ENCODE peak calls at places on chromosomes 7 and 10, in four cellular contexts. Z is AG08396, R is GM04503, T is dorsolateral prefrontal cortex. V is an unnamed sample.
A peak's percentile ranks its signal among the peaks of the same experiment; 100 is the strongest.

GRCh38 chr10:126133906-126134703 is 237.7 kb downstream of the FANK1 start:
- DNase-seq in R (peak; percentile 90), T (no peak), Z (peak; percentile 63), V (no peak)

GRCh38 chr7:17660116-17660515 is 280.2 kb downstream of the SNX13 start:
- DNase-seq in R (peak; percentile 68), T (no peak), Z (no peak), V (no peak)

GRCh38 chr10:1370298-1370697 is 314.1 kb downstream of the WDR37 start:
- DNase-seq in Z (no peak), T (no peak), R (no peak), V (no peak)

GRCh38 chr7:139362302-139362701 is 2.6 kb downstream of the LUC7L2 start:
- DNase-seq in T (no peak), R (no peak), Z (no peak), V (no peak)

GRCh38 chr7:71173955-71174354 is 42.0 kb downstream of the GALNT17 start:
- DNase-seq in R (no peak), Z (no peak), T (no peak), V (no peak)

GRCh38 chr10:32298066-32298812 is 48.7 kb downstream of the EPC1 start:
- DNase-seq in Z (peak; percentile 25), R (peak; percentile 12), T (no peak), V (no peak)

GRCh38 chr7:47180268-47180826 is 401.6 kb downstream of the TNS3 start:
- DNase-seq in T (no peak), Z (peak; percentile 76), R (peak; percentile 21), V (peak; percentile 47)

GRCh38 chr7:96061844-96062243 is 260.1 kb downstream of the SLC25A13 start:
- DNase-seq in Z (no peak), T (no peak), R (no peak), V (no peak)

GRCh38 chr7:100584046-100584676 is 1.8 kb downstream of the LRCH4 start:
- DNase-seq in Z (no peak), R (no peak), T (no peak), V (no peak)

GRCh38 chr10:8054498-8055407 is at the start of gene GATA3:
- DNase-seq in R (no peak), Z (peak; percentile 84), T (no peak), V (no peak)

V was measured in epithelial cell of proximal tubule.